ENCODE peak calls at places on chromosomes 1 and 21, in six cellular contexts. One of them, this sample, is unnamed.

GRCh38 chr21:44013380-44014088 is 1.4 kb downstream of the TRAPPC10 start:
- DNase-seq in suprapubic skin: no peak
- DNase-seq in fibroblast of mammary gland: no peak
- DNase-seq in cardiac muscle cell: no peak
- DNase-seq in thoracic aorta: no peak
- DNase-seq in esophagus squamous epithelium: no peak
- DNase-seq in this sample: no peak

GRCh38 chr1:5998906-5999301 is 6.7 kb upstream of the NPHP4 start:
- DNase-seq in suprapubic skin: peak; percentile 48
- DNase-seq in fibroblast of mammary gland: no peak
- DNase-seq in cardiac muscle cell: no peak
- DNase-seq in thoracic aorta: no peak
- DNase-seq in esophagus squamous epithelium: no peak
- DNase-seq in this sample: no peak

GRCh38 chr1:206695751-206696150 is 11.0 kb downstream of the MAPKAPK2 start:
- DNase-seq in suprapubic skin: no peak
- DNase-seq in fibroblast of mammary gland: no peak
- DNase-seq in cardiac muscle cell: no peak
- DNase-seq in thoracic aorta: no peak
- DNase-seq in esophagus squamous epithelium: no peak
- DNase-seq in this sample: no peak

GRCh38 chr1:195709821-195710220 is 898.4 kb downstream of the KCNT2 start:
- DNase-seq in suprapubic skin: no peak
- DNase-seq in fibroblast of mammary gland: no peak
- DNase-seq in cardiac muscle cell: no peak
- DNase-seq in thoracic aorta: no peak
- DNase-seq in esophagus squamous epithelium: no peak
- DNase-seq in this sample: no peak

GRCh38 chr1:169427081-169427611 is at the start of gene CCDC181:
- DNase-seq in suprapubic skin: no peak
- DNase-seq in fibroblast of mammary gland: peak; percentile 49
- DNase-seq in cardiac muscle cell: peak; percentile 75
- DNase-seq in thoracic aorta: peak; percentile 3
- DNase-seq in esophagus squamous epithelium: no peak
- DNase-seq in this sample: no peak

GRCh38 chr21:35377505-35378090 is 328.5 kb upstream of the RUNX1 start:
- DNase-seq in suprapubic skin: no peak
- DNase-seq in fibroblast of mammary gland: no peak
- DNase-seq in cardiac muscle cell: peak; percentile 33
- DNase-seq in thoracic aorta: no peak
- DNase-seq in esophagus squamous epithelium: no peak
- DNase-seq in this sample: no peak

GRCh38 chr1:35111106-35111505 is 31.9 kb downstream of the ZMYM1 start:
- DNase-seq in suprapubic skin: no peak
- DNase-seq in fibroblast of mammary gland: peak; percentile 63
- DNase-seq in cardiac muscle cell: peak; percentile 38
- DNase-seq in thoracic aorta: no peak
- DNase-seq in esophagus squamous epithelium: no peak
- DNase-seq in this sample: peak; percentile 33

GRCh38 chr1:93597697-93598096 is 83.9 kb downstream of the BCAR3 start:
- DNase-seq in suprapubic skin: no peak
- DNase-seq in fibroblast of mammary gland: no peak
- DNase-seq in cardiac muscle cell: peak; percentile 33
- DNase-seq in thoracic aorta: no peak
- DNase-seq in esophagus squamous epithelium: no peak
- DNase-seq in this sample: no peak

GRCh38 chr1:26890467-26890796 is 349 bp upstream of the GPN2 start:
- DNase-seq in suprapubic skin: no peak
- DNase-seq in fibroblast of mammary gland: no peak
- DNase-seq in cardiac muscle cell: no peak
- DNase-seq in thoracic aorta: no peak
- DNase-seq in esophagus squamous epithelium: no peak
- DNase-seq in this sample: no peak

GRCh38 chr1:64519921-64520320 is 50.0 kb downstream of the CACHD1 start:
- DNase-seq in suprapubic skin: no peak
- DNase-seq in fibroblast of mammary gland: no peak
- DNase-seq in cardiac muscle cell: peak; percentile 49
- DNase-seq in thoracic aorta: no peak
- DNase-seq in esophagus squamous epithelium: no peak
- DNase-seq in this sample: no peak

GRCh38 chr1:31701137-31701736 is 2.6 kb downstream of the COL16A1 start:
- DNase-seq in suprapubic skin: peak; percentile 97
- DNase-seq in fibroblast of mammary gland: peak; percentile 99
- DNase-seq in cardiac muscle cell: peak; percentile 99
- DNase-seq in thoracic aorta: peak; percentile 91
- DNase-seq in esophagus squamous epithelium: no peak
- DNase-seq in this sample: peak; percentile 93

GRCh38 chr1:25927541-25928265 is 21.5 kb upstream of the STMN1 start:
- DNase-seq in suprapubic skin: no peak
- DNase-seq in fibroblast of mammary gland: no peak
- DNase-seq in cardiac muscle cell: no peak
- DNase-seq in thoracic aorta: no peak
- DNase-seq in esophagus squamous epithelium: no peak
- DNase-seq in this sample: no peak

GRCh38 chr1:180352021-180352420 is 122.0 kb downstream of the LHX4 start:
- DNase-seq in suprapubic skin: no peak
- DNase-seq in fibroblast of mammary gland: no peak
- DNase-seq in cardiac muscle cell: no peak
- DNase-seq in thoracic aorta: no peak
- DNase-seq in esophagus squamous epithelium: no peak
- DNase-seq in this sample: no peak

GRCh38 chr1:246117066-246117791 is 389.9 kb downstream of the SMYD3 start:
- DNase-seq in suprapubic skin: no peak
- DNase-seq in fibroblast of mammary gland: peak; percentile 62
- DNase-seq in cardiac muscle cell: peak; percentile 71
- DNase-seq in thoracic aorta: no peak
- DNase-seq in esophagus squamous epithelium: no peak
- DNase-seq in this sample: no peak

GRCh38 chr1:28229089-28229488 is 3.7 kb downstream of the DNAJC8 start:
- DNase-seq in suprapubic skin: no peak
- DNase-seq in fibroblast of mammary gland: no peak
- DNase-seq in cardiac muscle cell: no peak
- DNase-seq in thoracic aorta: no peak
- DNase-seq in esophagus squamous epithelium: no peak
- DNase-seq in this sample: no peak

GRCh38 chr1:64743954-64744491 is 852 bp upstream of the RAVER2 start:
- DNase-seq in suprapubic skin: no peak
- DNase-seq in fibroblast of mammary gland: peak; percentile 7
- DNase-seq in cardiac muscle cell: no peak
- DNase-seq in thoracic aorta: no peak
- DNase-seq in esophagus squamous epithelium: no peak
- DNase-seq in this sample: no peak

GRCh38 chr1:245742891-245743290 is 588.1 kb downstream of the KIF26B start:
- DNase-seq in suprapubic skin: no peak
- DNase-seq in fibroblast of mammary gland: peak; percentile 21
- DNase-seq in cardiac muscle cell: no peak
- DNase-seq in thoracic aorta: no peak
- DNase-seq in esophagus squamous epithelium: no peak
- DNase-seq in this sample: peak; percentile 29

GRCh38 chr1:30397576-30397975 is 325.8 kb downstream of the MATN1 start:
- DNase-seq in suprapubic skin: peak; percentile 52
- DNase-seq in fibroblast of mammary gland: no peak
- DNase-seq in cardiac muscle cell: no peak
- DNase-seq in thoracic aorta: no peak
- DNase-seq in esophagus squamous epithelium: no peak
- DNase-seq in this sample: no peak

GRCh38 chr1:25926731-25927496 is 20.7 kb upstream of the STMN1 start:
- DNase-seq in suprapubic skin: no peak
- DNase-seq in fibroblast of mammary gland: no peak
- DNase-seq in cardiac muscle cell: no peak
- DNase-seq in thoracic aorta: no peak
- DNase-seq in esophagus squamous epithelium: no peak
- DNase-seq in this sample: no peak

GRCh38 chr1:245751111-245751510 is 596.3 kb downstream of the KIF26B start:
- DNase-seq in suprapubic skin: no peak
- DNase-seq in fibroblast of mammary gland: peak; percentile 53
- DNase-seq in cardiac muscle cell: peak; percentile 91
- DNase-seq in thoracic aorta: no peak
- DNase-seq in esophagus squamous epithelium: no peak
- DNase-seq in this sample: peak; percentile 64

GRCh38 chr1:150979007-150979722 is 2.9 kb upstream of the ANXA9 start:
- DNase-seq in suprapubic skin: peak; percentile 92
- DNase-seq in fibroblast of mammary gland: peak; percentile 86
- DNase-seq in cardiac muscle cell: peak; percentile 93
- DNase-seq in thoracic aorta: peak; percentile 86
- DNase-seq in esophagus squamous epithelium: no peak
- DNase-seq in this sample: peak; percentile 53

GRCh38 chr21:32917392-32918135 is 108.2 kb upstream of the OLIG2 start:
- DNase-seq in suprapubic skin: no peak
- DNase-seq in fibroblast of mammary gland: no peak
- DNase-seq in cardiac muscle cell: peak; percentile 48
- DNase-seq in thoracic aorta: no peak
- DNase-seq in esophagus squamous epithelium: no peak
- DNase-seq in this sample: no peak

GRCh38 chr1:201603613-201604232 is 64.8 kb downstream of the NAV1 start:
- DNase-seq in suprapubic skin: no peak
- DNase-seq in fibroblast of mammary gland: peak; percentile 52
- DNase-seq in cardiac muscle cell: no peak
- DNase-seq in thoracic aorta: no peak
- DNase-seq in esophagus squamous epithelium: no peak
- DNase-seq in this sample: no peak

GRCh38 chr1:17460265-17460664 is 20.8 kb upstream of the RCC2 start:
- DNase-seq in suprapubic skin: no peak
- DNase-seq in fibroblast of mammary gland: no peak
- DNase-seq in cardiac muscle cell: no peak
- DNase-seq in thoracic aorta: no peak
- DNase-seq in esophagus squamous epithelium: no peak
- DNase-seq in this sample: no peak

GRCh38 chr21:35257413-35257812 is 208.3 kb upstream of the RUNX1 start:
- DNase-seq in suprapubic skin: no peak
- DNase-seq in fibroblast of mammary gland: peak; percentile 97
- DNase-seq in cardiac muscle cell: peak; percentile 95
- DNase-seq in thoracic aorta: peak; percentile 27
- DNase-seq in esophagus squamous epithelium: no peak
- DNase-seq in this sample: peak; percentile 73

GRCh38 chr1:47766832-47767740 is 230.1 kb downstream of the TRABD2B start:
- DNase-seq in suprapubic skin: no peak
- DNase-seq in fibroblast of mammary gland: no peak
- DNase-seq in cardiac muscle cell: no peak
- DNase-seq in thoracic aorta: no peak
- DNase-seq in esophagus squamous epithelium: no peak
- DNase-seq in this sample: no peak

DNA sequence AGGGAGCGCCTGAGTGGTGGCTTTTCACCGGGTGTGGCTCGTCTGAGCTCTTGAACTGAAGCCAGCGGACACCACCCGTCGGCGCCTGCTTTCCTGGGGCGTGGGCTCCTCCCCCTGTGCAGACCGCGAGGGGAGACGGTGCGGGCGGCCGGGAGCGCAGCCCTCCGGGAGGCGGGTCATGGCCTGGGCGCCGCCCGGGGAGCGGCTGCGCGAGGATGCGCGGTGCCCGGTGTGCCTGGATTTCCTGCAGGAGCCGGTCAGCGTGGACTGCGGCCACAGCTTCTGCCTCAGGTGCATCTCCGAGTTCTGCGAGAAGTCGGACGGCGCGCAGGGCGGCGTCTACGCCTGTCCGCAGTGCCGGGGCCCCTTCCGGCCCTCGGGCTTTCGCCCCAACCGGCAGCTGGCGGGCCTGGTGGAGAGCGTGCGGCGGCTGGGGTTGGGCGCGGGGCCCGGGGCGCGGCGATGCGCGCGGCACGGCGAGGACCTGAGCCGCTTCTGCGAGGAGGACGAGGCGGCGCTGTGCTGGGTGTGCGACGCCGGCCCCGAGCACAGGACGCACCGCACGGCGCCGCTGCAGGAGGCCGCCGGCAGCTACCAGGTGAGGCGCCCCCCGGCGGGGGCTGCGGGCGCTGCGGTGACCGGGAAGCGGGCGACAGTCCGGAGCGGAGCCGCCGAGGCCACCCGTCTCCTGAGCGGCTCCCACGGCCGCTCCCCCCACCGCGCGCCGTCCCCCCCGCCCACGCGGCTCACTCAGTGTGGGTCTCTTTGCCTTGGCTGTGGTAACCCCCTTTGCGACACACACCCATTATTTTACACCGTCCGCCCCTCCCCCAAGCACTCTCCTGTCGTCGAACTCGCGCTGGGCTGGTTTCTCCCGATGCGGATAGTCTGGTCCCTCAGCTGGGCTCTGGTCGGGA is at the start of gene TRIM58:
- DNase-seq in suprapubic skin: no peak
- DNase-seq in fibroblast of mammary gland: no peak
- DNase-seq in cardiac muscle cell: no peak
- DNase-seq in thoracic aorta: no peak
- DNase-seq in esophagus squamous epithelium: no peak
- DNase-seq in this sample: no peak
- H3K4me3 ChIP-seq in suprapubic skin: peak within 1 kb of the TSS; percentile 50
- H3K4me3 ChIP-seq in fibroblast of mammary gland: peak within 1 kb of the TSS; percentile 6
- H3K4me3 ChIP-seq in cardiac muscle cell: peak within 1 kb of the TSS; percentile 42
- H3K4me3 ChIP-seq in thoracic aorta: peak within 1 kb of the TSS; percentile 58
- H3K4me3 ChIP-seq in esophagus squamous epithelium: peak within 1 kb of the TSS; percentile 26
- H3K4me3 ChIP-seq in this sample: no peak within 1 kb of the TSS

GRCh38 chr1:235834620-235835019 is 32.1 kb downstream of the LYST start:
- DNase-seq in suprapubic skin: no peak
- DNase-seq in fibroblast of mammary gland: no peak
- DNase-seq in cardiac muscle cell: no peak
- DNase-seq in thoracic aorta: no peak
- DNase-seq in esophagus squamous epithelium: no peak
- DNase-seq in this sample: no peak

GRCh38 chr1:235838021-235838420 is 28.7 kb downstream of the LYST start:
- DNase-seq in suprapubic skin: no peak
- DNase-seq in fibroblast of mammary gland: no peak
- DNase-seq in cardiac muscle cell: no peak
- DNase-seq in thoracic aorta: no peak
- DNase-seq in esophagus squamous epithelium: no peak
- DNase-seq in this sample: no peak

GRCh38 chr1:235831148-235831547 is 35.6 kb downstream of the LYST start:
- DNase-seq in suprapubic skin: no peak
- DNase-seq in fibroblast of mammary gland: peak; percentile 79
- DNase-seq in cardiac muscle cell: peak; percentile 27
- DNase-seq in thoracic aorta: no peak
- DNase-seq in esophagus squamous epithelium: no peak
- DNase-seq in this sample: no peak

GRCh38 chr1:235832011-235832410 is 34.7 kb downstream of the LYST start:
- DNase-seq in suprapubic skin: no peak
- DNase-seq in fibroblast of mammary gland: no peak
- DNase-seq in cardiac muscle cell: no peak
- DNase-seq in thoracic aorta: no peak
- DNase-seq in esophagus squamous epithelium: no peak
- DNase-seq in this sample: no peak

GRCh38 chr1:235835226-235835625 is 31.5 kb downstream of the LYST start:
- DNase-seq in suprapubic skin: no peak
- DNase-seq in fibroblast of mammary gland: peak; percentile 62
- DNase-seq in cardiac muscle cell: peak; percentile 72
- DNase-seq in thoracic aorta: no peak
- DNase-seq in esophagus squamous epithelium: no peak
- DNase-seq in this sample: no peak
- TF ChIP-seq CTCF in suprapubic skin: no peak
- TF ChIP-seq CTCF in fibroblast of mammary gland: peak; percentile 13
- TF ChIP-seq CTCF in cardiac muscle cell: peak; percentile 12
- TF ChIP-seq CTCF in thoracic aorta: no peak
- TF ChIP-seq CTCF in esophagus squamous epithelium: no peak
- TF ChIP-seq CTCF in this sample: no peak

GRCh38 chr1:85142753-85143152 is 58.1 kb downstream of the SYDE2 start:
- DNase-seq in suprapubic skin: no peak
- DNase-seq in fibroblast of mammary gland: no peak
- DNase-seq in cardiac muscle cell: no peak
- DNase-seq in thoracic aorta: no peak
- DNase-seq in esophagus squamous epithelium: no peak
- DNase-seq in this sample: no peak
- H3K4me3 ChIP-seq in suprapubic skin: no peak overlapping the region
- H3K4me3 ChIP-seq in fibroblast of mammary gland: no peak overlapping the region
- H3K4me3 ChIP-seq in cardiac muscle cell: no peak overlapping the region
- H3K4me3 ChIP-seq in thoracic aorta: no peak overlapping the region
- H3K4me3 ChIP-seq in esophagus squamous epithelium: no peak overlapping the region
- H3K4me3 ChIP-seq in this sample: no peak overlapping the region

GRCh38 chr1:155244368-155245162 is 10.7 kb downstream of the ENTREP3 start:
- DNase-seq in suprapubic skin: peak; percentile 98
- DNase-seq in fibroblast of mammary gland: peak; percentile 100
- DNase-seq in cardiac muscle cell: peak; percentile 100
- DNase-seq in thoracic aorta: peak; percentile 97
- DNase-seq in esophagus squamous epithelium: peak; percentile 92
- DNase-seq in this sample: peak; percentile 99
- TF ChIP-seq CTCF in suprapubic skin: peak; percentile 93
- TF ChIP-seq CTCF in fibroblast of mammary gland: peak; percentile 4
- TF ChIP-seq CTCF in cardiac muscle cell: peak; percentile 30
- TF ChIP-seq CTCF in thoracic aorta: peak; percentile 42
- TF ChIP-seq CTCF in esophagus squamous epithelium: peak; percentile 78
- TF ChIP-seq CTCF in this sample: peak; percentile 14